ENCODE peak calls at places on chromosome 16, in ten cellular contexts. C is adrenal gland, U is suprapubic skin, J is HCT116, O is tibial nerve, Z is HepG2, S is stomach, E is esophagus squamous epithelium, Q is spleen, R is transverse colon. A is an unnamed sample. For H3K36me3, the result is how much of the 10 kb centered on the place peaks cover.

GRCh38 chr16:4116328-4117249 is at the start of gene ADCY9:
- DNase-seq in C (peak), U (peak), S (peak), R (peak), Z (peak), Q (peak), O (peak), J (peak), E (no peak), A (peak)

GRCh38 chr16:24540575-24541240 is 1.3 kb downstream of the RBBP6 start:
- DNase-seq in S (no peak), Q (no peak), Z (no peak), E (no peak), C (no peak), R (no peak), J (no peak), U (no peak), O (no peak), A (no peak)

GRCh38 chr16:88430524-88431446 is 22.3 kb upstream of the ZFPM1 start:
- DNase-seq in R (peak), Q (peak), C (no peak), O (no peak), S (no peak), Z (no peak), E (no peak), U (no peak), J (no peak), A (no peak)

GRCh38 chr16:72876981-72877373 is 171.0 kb downstream of the ZFHX3 start:
- DNase-seq in O (no peak), U (no peak), C (no peak), Z (no peak), S (no peak), J (no peak), E (no peak), R (no peak), Q (no peak), A (no peak)

GRCh38 chr16:72921106-72921505 is 126.8 kb downstream of the ZFHX3 start:
- DNase-seq in R (no peak), C (no peak), O (no peak), Q (no peak), S (no peak), U (no peak), E (no peak), Z (no peak), J (no peak), A (no peak)

GRCh38 chr16:2808181-2808580 is 8.9 kb upstream of the PRSS21 start:
- DNase-seq in U (peak), R (no peak), Z (no peak), C (no peak), Q (peak), O (no peak), S (no peak), E (no peak), J (no peak), A (no peak)

GRCh38 chr16:57186630-57187507 is 740 bp downstream of the RSPRY1 start:
- DNase-seq in U (no peak), C (peak), O (no peak), J (no peak), S (no peak), R (peak), Q (peak), E (no peak), Z (peak), A (peak)

GRCh38 chr16:57617604-57618111 is 10.8 kb upstream of the ADGRG1 start:
- DNase-seq in E (no peak), R (no peak), J (no peak), Z (no peak), O (no peak), C (peak), S (peak), U (peak), Q (peak), A (no peak)

GRCh38 chr16:8505327-8505991 is 84.9 kb downstream of the TMEM114 start:
- DNase-seq in O (no peak), R (no peak), E (no peak), Q (no peak), C (no peak), Z (no peak), U (no peak), S (peak), J (no peak), A (no peak)

GRCh38 chr16:86457621-86458456 is 52.5 kb upstream of the FOXF1 start:
- DNase-seq in E (no peak), J (no peak), Q (no peak), Z (no peak), S (no peak), U (no peak), R (peak), C (no peak), O (peak), A (no peak)

GRCh38 chr16:72939247-72939646 is 108.7 kb downstream of the ZFHX3 start:
- DNase-seq in J (no peak), C (no peak), U (peak), S (no peak), O (peak), R (peak), Q (peak), E (no peak), Z (no peak), A (peak)

GRCh38 chr16:24645739-24646645 is 83.5 kb upstream of the TNRC6A start:
- DNase-seq in O (peak), E (no peak), Q (no peak), C (no peak), J (peak), S (no peak), U (no peak), R (no peak), Z (peak), A (no peak)

GRCh38 chr16:8391219-8391757 is 199.0 kb downstream of the TMEM114 start:
- DNase-seq in E (no peak), Z (peak), J (no peak), C (no peak), Q (no peak), S (no peak), U (no peak), O (no peak), R (no peak), A (no peak)

GRCh38 chr16:50326835-50327465 is 41.8 kb downstream of the BRD7 start:
- DNase-seq in Z (no peak), Q (no peak), E (no peak), O (peak), C (no peak), U (no peak), R (no peak), J (peak), S (no peak), A (no peak)

GRCh38 chr16:85608515-85608885 is 4.6 kb upstream of the GSE1 start:
- DNase-seq in R (no peak), J (no peak), S (peak), O (no peak), Z (no peak), C (no peak), Q (no peak), E (no peak), U (no peak), A (no peak)

GRCh38 chr16:86680661-86681439 is 102.5 kb downstream of the FOXL1 start:
- DNase-seq in O (no peak), J (no peak), Z (no peak), U (no peak), C (no peak), R (no peak), E (no peak), S (no peak), Q (no peak), A (no peak)

GRCh38 chr16:79601092-79601977 is 798 bp upstream of the MAF start:
- DNase-seq in S (peak), Q (peak), U (peak), C (peak), E (no peak), R (peak), J (no peak), O (peak), Z (peak), A (peak)

GRCh38 chr16:55655709-55656694 is at the start of gene SLC6A2:
- DNase-seq in R (no peak), Z (no peak), O (no peak), E (no peak), S (no peak), Q (no peak), U (no peak), J (no peak), C (peak), A (no peak)

GRCh38 chr16:20849587-20850390 is 43.5 kb downstream of the REXO5 start:
- DNase-seq in R (peak), O (peak), C (peak), Q (no peak), U (peak), J (peak), E (no peak), Z (peak), S (peak), A (no peak)

GRCh38 chr16:53743149-53743566 is 39.2 kb downstream of the FTO start:
- DNase-seq in J (peak), Z (peak), Q (no peak), C (no peak), S (no peak), E (no peak), O (no peak), U (no peak), R (peak), A (no peak)

GRCh38 chr16:25005445-25006306 is 9.5 kb downstream of the ARHGAP17 start:
- DNase-seq in U (no peak), O (no peak), E (no peak), J (no peak), Q (no peak), S (no peak), R (no peak), C (no peak), Z (no peak), A (no peak)

GRCh38 chr16:54930034-54930938 is at the start of gene IRX5:
- DNase-seq in Z (no peak), U (peak), R (peak), O (peak), J (peak), C (peak), S (peak), Q (peak), E (no peak), A (peak)

GRCh38 chr16:50121721-50122445 is 31.2 kb upstream of the TENT4B start:
- DNase-seq in Z (no peak), Q (no peak), S (no peak), U (peak), C (no peak), J (no peak), E (no peak), R (no peak), O (no peak), A (no peak)

GRCh38 chr16:50308237-50308965 is 42.0 kb downstream of the ADCY7 start:
- DNase-seq in U (peak), C (no peak), R (no peak), S (peak), J (no peak), Q (peak), E (no peak), Z (no peak), O (no peak), A (no peak)

GRCh38 chr16:77574867-77575619 is 140.2 kb upstream of the ADAMTS18 start:
- DNase-seq in Q (no peak), S (no peak), U (no peak), J (no peak), R (peak), E (no peak), Z (no peak), C (peak), O (no peak), A (no peak)

GRCh38 chr16:31010539-31010938 is at the start of gene STX1B:
- DNase-seq in Z (no peak), O (no peak), S (no peak), Q (no peak), U (no peak), R (peak), C (no peak), J (no peak), E (no peak), A (no peak)

GRCh38 chr16:50856991-50857390 is 115.1 kb downstream of the CYLD start:
- DNase-seq in E (no peak), S (no peak), Z (no peak), C (no peak), Q (no peak), R (no peak), J (no peak), U (no peak), O (no peak), A (no peak)

GRCh38 chr16:53872248-53873221 is 168.6 kb downstream of the FTO start:
- DNase-seq in E (no peak), U (no peak), S (no peak), Z (no peak), C (no peak), O (no peak), Q (no peak), R (no peak), J (no peak), A (no peak)

GRCh38 chr16:2595376-2596200 is 57.8 kb downstream of the PDPK1 start:
- DNase-seq in J (no peak), R (no peak), C (no peak), Z (no peak), Q (peak), O (no peak), E (no peak), S (no peak), U (no peak), A (no peak)

GRCh38 chr16:2520784-2521577 is 810 bp downstream of the AMDHD2 start:
- DNase-seq in S (peak), O (no peak), U (peak), Q (peak), R (peak), Z (peak), E (no peak), J (no peak), C (peak), A (no peak)

GRCh38 chr16:86027366-86028126 is 128.6 kb downstream of the IRF8 start:
- DNase-seq in C (no peak), R (peak), J (no peak), Z (no peak), U (peak), O (no peak), E (no peak), S (no peak), Q (no peak), A (no peak)

GRCh38 chr16:88008835-88009234 is 57.6 kb downstream of the BANP start:
- DNase-seq in C (no peak), O (no peak), S (no peak), R (no peak), E (no peak), Z (no peak), U (no peak), J (no peak), Q (no peak), A (no peak)

DNA sequence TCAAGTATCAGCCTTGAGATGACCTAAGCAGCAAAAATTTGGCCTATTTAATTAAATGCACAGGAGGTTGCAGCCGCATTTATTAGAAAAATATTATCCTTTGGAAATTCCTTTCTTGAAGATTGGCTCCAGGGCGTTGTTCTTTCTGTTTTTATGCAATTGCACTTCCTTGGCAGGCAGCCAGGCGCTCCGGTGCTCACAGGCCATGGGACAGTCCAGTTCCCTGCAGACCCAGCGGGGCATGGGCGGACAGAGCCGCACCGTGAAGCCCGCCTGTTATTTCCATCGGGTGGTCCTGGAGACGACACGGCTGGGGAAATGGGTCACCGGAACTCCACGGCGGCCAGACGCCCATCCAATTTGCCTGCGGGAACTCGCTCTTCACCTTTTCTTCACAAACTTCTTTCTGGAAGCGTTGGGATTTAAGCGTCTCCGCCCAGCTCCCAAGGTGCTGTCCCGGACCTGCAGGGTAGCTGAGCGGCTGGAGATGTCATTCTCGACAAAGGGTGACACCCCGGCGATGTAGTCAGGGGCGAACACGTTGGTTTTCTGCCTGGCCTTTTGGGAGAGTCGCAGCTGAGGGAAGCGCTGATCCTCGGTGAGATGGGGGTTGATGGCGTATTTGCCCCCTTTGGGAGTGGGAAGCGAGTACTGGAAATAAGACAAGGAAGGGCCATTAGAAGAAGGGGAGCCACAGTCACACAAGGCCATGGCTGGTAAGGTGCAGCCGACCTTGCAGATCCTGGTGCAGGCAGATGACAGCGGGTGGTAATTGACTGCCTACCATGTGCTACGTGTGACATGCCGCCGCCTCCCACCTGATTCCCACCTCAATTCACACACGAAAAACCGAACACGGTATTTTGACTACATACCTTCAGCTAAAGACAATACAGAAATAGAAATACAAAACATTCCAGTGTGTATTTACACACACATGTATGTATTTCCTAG is 12.5 kb downstream of the NOB1 start:
- DNase-seq in Q (peak), J (no peak), O (peak), C (peak), R (peak), E (no peak), S (peak), U (no peak), Z (no peak), A (peak)
- H3K36me3 ChIP-seq in Q (half or more), J (under half), O (under half), C (under half), R (under half), E (under half), S (half or more), U (half or more), Z (under half), A (under half)

DNA sequence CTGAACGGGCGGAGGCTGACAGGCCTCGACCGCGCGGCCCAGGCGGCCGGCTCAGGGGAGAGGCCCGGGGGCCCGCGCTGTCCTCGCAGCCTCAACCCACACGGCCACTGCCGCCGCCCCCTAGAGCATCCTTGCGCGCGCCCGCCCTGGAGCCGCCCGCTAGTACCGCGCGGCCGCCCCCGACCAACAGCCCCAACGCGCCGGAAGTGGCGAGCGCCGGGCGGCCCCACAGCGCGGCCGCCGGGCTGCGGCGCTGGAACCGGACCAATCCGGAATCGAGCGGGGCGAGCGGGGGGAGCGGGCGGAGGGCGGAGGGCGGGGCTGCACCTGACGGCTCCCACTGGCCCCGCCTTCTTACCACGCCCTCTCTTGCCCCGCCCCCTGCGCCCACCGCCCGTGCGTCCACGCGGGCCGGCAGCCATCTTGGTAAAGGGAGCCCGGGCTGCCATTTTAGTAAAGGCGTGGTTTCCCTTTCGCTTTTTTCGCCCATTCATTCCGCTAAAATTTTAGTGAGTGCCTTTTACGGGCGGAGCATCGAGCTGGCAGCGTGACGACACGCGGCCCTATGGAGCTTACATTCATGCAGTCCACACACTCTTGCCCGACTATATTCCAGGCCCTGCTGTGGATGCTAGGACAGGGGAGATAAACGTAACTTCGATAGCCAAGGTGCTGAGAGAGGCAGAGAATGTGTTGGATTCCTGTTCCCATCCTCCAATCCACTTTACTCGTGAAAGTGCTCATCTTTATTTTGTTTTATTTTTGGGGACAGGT is at the start of gene XPO6:
- DNase-seq in S (peak), Z (peak), U (peak), C (peak), J (peak), R (peak), O (peak), E (peak), Q (peak), A (peak)
- TF ChIP-seq POLR2A in S (no peak), Z (peak), U (peak), C (peak), J (no peak), R (no peak), O (peak), E (peak), Q (no peak), A (peak)

DNA sequence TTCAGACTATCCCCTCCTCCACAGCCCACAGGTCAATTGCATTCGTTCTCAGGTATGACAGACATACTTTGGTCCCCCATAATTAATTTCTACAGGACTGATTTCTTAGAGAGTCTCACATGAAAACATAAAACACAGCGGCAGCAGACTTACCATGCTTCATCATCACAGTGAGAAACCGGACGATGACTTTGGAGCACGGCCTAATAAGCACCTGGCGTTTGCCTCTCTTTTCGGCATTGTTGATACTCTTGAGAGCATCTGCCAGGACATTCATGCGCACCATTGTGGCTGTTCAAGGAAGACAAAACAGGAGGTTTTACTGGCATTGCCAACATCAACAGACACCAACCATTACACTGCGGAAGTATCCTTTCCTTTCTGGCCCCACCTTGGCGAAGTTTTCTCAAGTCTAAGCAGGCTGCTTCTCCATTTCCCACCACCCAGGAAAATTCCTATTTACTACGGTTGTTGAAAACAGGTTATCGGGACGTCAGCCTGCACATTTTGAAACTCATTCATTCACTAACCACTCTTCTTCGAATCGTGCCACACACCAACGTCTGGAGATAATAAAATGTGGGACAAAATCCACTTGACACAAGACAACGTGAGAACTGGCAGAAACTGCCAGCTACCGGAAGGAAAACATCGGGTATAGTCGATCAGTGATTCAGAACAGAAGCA is 1.2 kb downstream of the RPS15A start:
- DNase-seq in O (no peak), C (no peak), Z (no peak), Q (no peak), U (no peak), S (no peak), E (no peak), R (no peak), J (no peak), A (no peak)
- H3K36me3 ChIP-seq in O (under half), C (under half), Z (under half), Q (half or more), U (half or more), S (half or more), E (under half), R (under half), J (under half), A (under half)

GRCh38 chr16:67480833-67481560 is at the start of gene ATP6V0D1:
- DNase-seq in C (peak), E (peak), J (peak), R (peak), Z (peak), Q (peak), S (peak), O (peak), U (peak), A (peak)
- TF ChIP-seq POLR2A in C (peak), E (peak), J (no peak), R (peak), Z (peak), Q (peak), S (no peak), O (peak), U (peak), A (peak)

DNA sequence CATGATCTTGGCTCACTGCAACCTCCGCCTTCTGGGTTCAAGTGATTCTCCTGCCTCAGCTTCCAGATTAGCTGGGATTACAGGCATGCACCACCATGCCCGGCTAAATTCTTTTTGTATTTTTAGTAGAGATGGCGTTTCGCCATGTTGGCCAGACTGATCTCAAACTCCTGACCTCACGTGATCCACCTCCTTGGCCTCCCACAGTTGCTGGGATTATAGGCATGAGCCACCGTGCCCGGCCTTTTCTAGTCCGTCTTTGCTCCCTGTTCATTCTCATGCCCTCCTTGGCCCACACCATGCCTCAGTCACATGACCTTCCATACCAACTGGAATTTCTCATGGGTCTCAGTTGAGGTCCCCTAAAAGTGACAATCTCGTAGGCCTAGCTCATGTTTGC is 86.9 kb downstream of the SNX29 start:
- DNase-seq in O (no peak), J (no peak), Q (no peak), E (no peak), S (no peak), Z (no peak), U (peak), R (no peak), C (no peak), A (peak)
- H3K36me3 ChIP-seq in O (under half), J (under half), Q (under half), E (under half), S (under half), Z (under half), U (under half), R (under half), C (under half), A (under half)

A was measured in gastrocnemius medialis.